ENCODE peak calls at places on chromosomes 7 and 10, in six cellular contexts. One of them, this sample, is unnamed.

GRCh38 chr7:148911626-148912025 is 27.5 kb upstream of the EZH2 start:
- DNase-seq in NCI-H146: no peak
- DNase-seq in fibroblast of the conjunctiva: no peak
- DNase-seq in nucleus accumbens: no peak
- DNase-seq in GM12865: no peak
- DNase-seq in left ventricle myocardium inferior: no peak
- DNase-seq in this sample: no peak

GRCh38 chr7:45156516-45157272 is 897 bp upstream of the RAMP3 start:
- DNase-seq in NCI-H146: no peak
- DNase-seq in fibroblast of the conjunctiva: no peak
- DNase-seq in nucleus accumbens: no peak
- DNase-seq in GM12865: no peak
- DNase-seq in left ventricle myocardium inferior: no peak
- DNase-seq in this sample: no peak

GRCh38 chr7:3922175-3922635 is 621.2 kb downstream of the SDK1 start:
- DNase-seq in NCI-H146: peak
- DNase-seq in fibroblast of the conjunctiva: peak
- DNase-seq in nucleus accumbens: no peak
- DNase-seq in GM12865: no peak
- DNase-seq in left ventricle myocardium inferior: peak
- DNase-seq in this sample: no peak

GRCh38 chr10:84552478-84552877 is 224.1 kb downstream of the CCSER2 start:
- DNase-seq in NCI-H146: peak
- DNase-seq in fibroblast of the conjunctiva: no peak
- DNase-seq in nucleus accumbens: no peak
- DNase-seq in GM12865: no peak
- DNase-seq in left ventricle myocardium inferior: no peak
- DNase-seq in this sample: no peak

GRCh38 chr10:47438857-47439474 is 44.9 kb downstream of the ANXA8 start:
- DNase-seq in NCI-H146: peak
- DNase-seq in fibroblast of the conjunctiva: peak
- DNase-seq in nucleus accumbens: no peak
- DNase-seq in GM12865: peak
- DNase-seq in left ventricle myocardium inferior: no peak
- DNase-seq in this sample: no peak

GRCh38 chr10:109593686-109594085 is 329.6 kb downstream of the XPNPEP1 start:
- DNase-seq in NCI-H146: no peak
- DNase-seq in fibroblast of the conjunctiva: no peak
- DNase-seq in nucleus accumbens: no peak
- DNase-seq in GM12865: no peak
- DNase-seq in left ventricle myocardium inferior: no peak
- DNase-seq in this sample: no peak

GRCh38 chr10:1579141-1579491 is 158.2 kb downstream of the ADARB2 start:
- DNase-seq in NCI-H146: no peak
- DNase-seq in fibroblast of the conjunctiva: no peak
- DNase-seq in nucleus accumbens: no peak
- DNase-seq in GM12865: no peak
- DNase-seq in left ventricle myocardium inferior: no peak
- DNase-seq in this sample: no peak

GRCh38 chr10:33066558-33067236 is 108.7 kb upstream of the ITGB1 start:
- DNase-seq in NCI-H146: no peak
- DNase-seq in fibroblast of the conjunctiva: no peak
- DNase-seq in nucleus accumbens: no peak
- DNase-seq in GM12865: no peak
- DNase-seq in left ventricle myocardium inferior: no peak
- DNase-seq in this sample: no peak

GRCh38 chr10:43691503-43691902 is 42.8 kb upstream of the ZNF32 start:
- DNase-seq in NCI-H146: no peak
- DNase-seq in fibroblast of the conjunctiva: no peak
- DNase-seq in nucleus accumbens: no peak
- DNase-seq in GM12865: no peak
- DNase-seq in left ventricle myocardium inferior: no peak
- DNase-seq in this sample: no peak

GRCh38 chr10:110408203-110408871 is 89.4 kb upstream of the DUSP5 start:
- DNase-seq in NCI-H146: no peak
- DNase-seq in fibroblast of the conjunctiva: no peak
- DNase-seq in nucleus accumbens: no peak
- DNase-seq in GM12865: peak
- DNase-seq in left ventricle myocardium inferior: no peak
- DNase-seq in this sample: no peak

GRCh38 chr10:126903646-126904360 is 1.4 kb upstream of the DOCK1 start:
- DNase-seq in NCI-H146: no peak
- DNase-seq in fibroblast of the conjunctiva: no peak
- DNase-seq in nucleus accumbens: no peak
- DNase-seq in GM12865: no peak
- DNase-seq in left ventricle myocardium inferior: no peak
- DNase-seq in this sample: no peak

GRCh38 chr10:35510891-35511290 is 94.2 kb upstream of the GJD4 start:
- DNase-seq in NCI-H146: no peak
- DNase-seq in fibroblast of the conjunctiva: no peak
- DNase-seq in nucleus accumbens: no peak
- DNase-seq in GM12865: no peak
- DNase-seq in left ventricle myocardium inferior: no peak
- DNase-seq in this sample: no peak